ENCODE peak calls at places on chromosomes 4 and X, in six cellular contexts. R is osteocyte; J is dermis blood vessel endothelial cell; A is activated T-helper 1 cell treated with anti-CD3 and anti-CD28 coated beads, Interleukin-2, amount 50 U/mL, for 16 hours; Q is ELR; H is sciatic nerve. P is an unnamed sample.

GRCh38 chr4:62119195-62119594 is 919.1 kb downstream of the ADGRL3 start:
- DNase-seq in Q (no peak), R (no peak), A (no peak), J (no peak), H (no peak), P (no peak)

GRCh38 chrX:77415882-77416281 is 31.3 kb upstream of the FGF16 start:
- DNase-seq in J (no peak), R (no peak), H (no peak), A (no peak), Q (no peak), P (no peak)

GRCh38 chr4:114364857-114365256 is 233.8 kb upstream of the UGT8 start:
- DNase-seq in H (no peak), R (no peak), A (no peak), J (no peak), Q (peak; percentile 73), P (peak; percentile 87)

GRCh38 chr4:26719954-26720552 is 136.2 kb downstream of the TBC1D19 start:
- DNase-seq in A (no peak), R (no peak), Q (peak; percentile 63), H (no peak), J (peak; percentile 56), P (peak; percentile 40)

GRCh38 chr4:181569553-181569952 is 673.6 kb upstream of the TENM3 start:
- DNase-seq in R (no peak), Q (peak; percentile 43), A (no peak), H (no peak), J (no peak), P (peak; percentile 60)

GRCh38 chr4:143406523-143406922 is 69.8 kb downstream of the GAB1 start:
- DNase-seq in H (peak; percentile 72), Q (no peak), R (peak; percentile 86), J (peak; percentile 83), A (no peak), P (peak; percentile 88)

GRCh38 chr4:137674066-137674465 is 141.8 kb upstream of the PCDH18 start:
- DNase-seq in H (no peak), A (no peak), R (no peak), Q (peak; percentile 79), J (no peak), P (peak; percentile 39)

GRCh38 chrX:136061302-136061701 is 76.1 kb downstream of the SLC9A6 start:
- DNase-seq in H (no peak), R (no peak), Q (no peak), J (no peak), A (no peak), P (no peak)

GRCh38 chrX:7372843-7373525 is 225.0 kb upstream of the PUDP start:
- DNase-seq in R (no peak), A (no peak), H (no peak), J (peak; percentile 13), Q (peak; percentile 89), P (peak; percentile 58)

GRCh38 chr4:182145360-182145905 is 97.8 kb upstream of the TENM3 start:
- DNase-seq in R (no peak), Q (no peak), A (no peak), J (no peak), H (no peak), P (no peak)

P was measured in M059J.